ENCODE peak calls at places on chromosomes 4 and X, in nine cellular contexts. I is A549; K is IMR-90; M is GM23248; G is NT2/D1; O is CD8-positive, alpha-beta memory T cell; S is PC-3; P is naive thymus-derived CD4-positive, alpha-beta T cell; X is HepG2. Y is an unnamed sample. For H3K4me1 and H3K9me3, the result is how much of the 10 kb centered on the place peaks cover.

GRCh38 chrX:85561216-85561615 is 181.8 kb upstream of the POF1B start:
- DNase-seq in M (no peak), P (no peak), X (no peak), O (no peak), K (no peak), I (no peak), S (no peak), G (no peak), Y (no peak)

GRCh38 chr4:175947117-175947722 is 118.4 kb upstream of the WDR17 start:
- DNase-seq in G (no peak), S (peak), O (no peak), P (no peak), M (peak), X (peak), I (no peak), K (peak), Y (no peak)

GRCh38 chrX:111200327-111200726 is 70.0 kb downstream of the CAPN6 start:
- DNase-seq in P (no peak), I (no peak), K (no peak), X (no peak), M (no peak), O (no peak), S (no peak), G (no peak), Y (no peak)

GRCh38 chrX:44310227-44310626 is 33.2 kb downstream of the EFHC2 start:
- DNase-seq in K (no peak), P (no peak), O (no peak), X (no peak), S (no peak), I (no peak), M (no peak), G (no peak), Y (peak)

GRCh38 chr4:174217273-174218126 is 66.0 kb downstream of the FBXO8 start:
- DNase-seq in O (no peak), S (no peak), X (no peak), P (no peak), I (no peak), G (no peak), M (peak), K (peak), Y (no peak)

GRCh38 chrX:110213183-110213582 is 104.7 kb downstream of the AMMECR1 start:
- DNase-seq in G (no peak), M (no peak), S (no peak), I (no peak), O (no peak), P (no peak), K (no peak), X (no peak), Y (no peak)

GRCh38 chr4:169009281-169010124 is 552 bp downstream of the CBR4 start:
- DNase-seq in S (peak), O (peak), M (peak), K (peak), I (no peak), G (peak), X (peak), P (peak), Y (peak)

GRCh38 chrX:52420824-52421443 is 52.1 kb downstream of the XAGE2 start:
- DNase-seq in G (no peak), S (no peak), M (peak), I (no peak), X (no peak), K (peak), O (no peak), P (no peak), Y (no peak)

GRCh38 chr4:78565971-78566372 is 14.4 kb downstream of the ANXA3 start:
- DNase-seq in S (peak), X (peak), M (peak), P (no peak), I (peak), O (no peak), G (no peak), K (peak), Y (no peak)

GRCh38 chr4:103375278-103375677 is 177.1 kb upstream of the CENPE start:
- DNase-seq in P (no peak), M (peak), X (no peak), G (no peak), K (peak), S (peak), I (no peak), O (no peak), Y (no peak)

GRCh38 chr4:81913427-81913878 is 441.7 kb upstream of the RASGEF1B start:
- DNase-seq in G (peak), X (peak), M (peak), K (peak), O (peak), S (peak), P (peak), I (peak), Y (peak)

GRCh38 chrX:28757290-28757689 is 170.0 kb downstream of the IL1RAPL1 start:
- DNase-seq in I (no peak), P (no peak), G (no peak), O (no peak), S (no peak), K (no peak), M (no peak), X (no peak), Y (no peak)

GRCh38 chrX:63354484-63354883 is 3.4 kb upstream of the SPIN4 start:
- DNase-seq in I (no peak), G (no peak), M (no peak), S (no peak), O (no peak), P (no peak), X (no peak), K (no peak), Y (no peak)

GRCh38 chrX:69107231-69107739 is 58.0 kb downstream of the PJA1 start:
- DNase-seq in O (no peak), S (peak), P (no peak), G (peak), I (no peak), M (no peak), X (no peak), K (no peak), Y (no peak)

GRCh38 chr4:105936901-105937300 is 41.6 kb downstream of the NPNT start:
- DNase-seq in G (peak), S (no peak), M (no peak), O (no peak), I (no peak), P (no peak), X (no peak), K (no peak), Y (no peak)

GRCh38 chr4:78527103-78527502 is 24.5 kb upstream of the ANXA3 start:
- DNase-seq in P (no peak), G (no peak), I (no peak), O (no peak), S (no peak), X (no peak), M (no peak), K (no peak), Y (no peak)

GRCh38 chr4:172706000-172706399 is 462.6 kb upstream of the GALNT7 start:
- DNase-seq in M (no peak), S (no peak), P (no peak), X (no peak), O (no peak), K (no peak), I (no peak), G (no peak), Y (no peak)

GRCh38 chrX:72060196-72060974 is 71.3 kb downstream of the RTL5 start:
- DNase-seq in P (no peak), K (peak), X (no peak), S (no peak), O (no peak), I (no peak), G (peak), M (peak), Y (no peak)

GRCh38 chr4:147736458-147736857 is 4.6 kb downstream of the ARHGAP10 start:
- DNase-seq in K (peak), M (peak), X (no peak), G (no peak), P (no peak), S (peak), I (peak), O (no peak), Y (no peak)

GRCh38 chr4:189232274-189232673 is 708.4 kb upstream of the FRG1 start:
- DNase-seq in S (no peak), P (no peak), K (peak), M (no peak), G (no peak), O (no peak), I (no peak), X (no peak), Y (no peak)

GRCh38 chr4:20019310-20020015 is 232.2 kb upstream of the SLIT2 start:
- DNase-seq in I (no peak), S (peak), X (no peak), G (no peak), K (peak), P (no peak), M (peak), O (no peak), Y (no peak)

GRCh38 chr4:41927761-41928499 is 7.3 kb upstream of the TMEM33 start:
- DNase-seq in O (no peak), X (peak), M (no peak), K (no peak), S (no peak), I (no peak), G (no peak), P (no peak), Y (no peak)

GRCh38 chr4:39235701-39236100 is 53.4 kb downstream of the WDR19 start:
- DNase-seq in I (no peak), G (no peak), P (no peak), O (no peak), M (no peak), X (no peak), S (no peak), K (no peak), Y (no peak)

GRCh38 chrX:102950908-102951866 is 14.1 kb downstream of the RAB40AL start:
- DNase-seq in X (peak), M (peak), G (peak), K (peak), P (peak), I (peak), S (peak), O (peak), Y (peak)

GRCh38 chrX:103536071-103536470 is 16.8 kb upstream of the RAB40A start:
- DNase-seq in O (no peak), K (no peak), I (no peak), G (no peak), X (no peak), P (no peak), M (no peak), S (no peak), Y (no peak)

GRCh38 chr4:2341911-2342652 is 76.4 kb downstream of the ZFYVE28 start:
- DNase-seq in O (no peak), X (no peak), S (no peak), M (no peak), G (no peak), P (no peak), K (no peak), I (no peak), Y (no peak)

GRCh38 chr4:188417181-188417580 is 277.9 kb downstream of the TRIML1 start:
- DNase-seq in S (peak), I (no peak), P (no peak), O (no peak), G (no peak), K (peak), X (peak), M (no peak), Y (no peak)

GRCh38 chrX:57155171-57155570 is 18.0 kb upstream of the SPIN2A start:
- DNase-seq in P (no peak), X (no peak), G (peak), O (no peak), I (no peak), M (no peak), K (no peak), S (no peak), Y (peak)

GRCh38 chrX:12767856-12768255 is 23.4 kb upstream of the PRPS2 start:
- DNase-seq in G (no peak), P (no peak), M (no peak), X (no peak), O (no peak), S (no peak), I (no peak), K (no peak), Y (no peak)

GRCh38 chr4:25993564-25994185 is 79.7 kb downstream of the SMIM20 start:
- DNase-seq in G (peak), X (peak), I (peak), M (peak), O (no peak), S (peak), K (no peak), P (no peak), Y (peak)

GRCh38 chr4:3059896-3060295 is 14.4 kb downstream of the HTT-AS start:
- DNase-seq in K (no peak), I (no peak), M (no peak), S (no peak), G (no peak), O (no peak), P (no peak), X (no peak), Y (no peak)

GRCh38 chr4:107069049-107069448 is 32.9 kb upstream of the DKK2 start:
- DNase-seq in P (no peak), O (no peak), X (no peak), M (peak), G (no peak), I (no peak), K (peak), S (peak), Y (no peak)

GRCh38 chr4:71732706-71733105 is 51.2 kb downstream of the GC start:
- DNase-seq in I (peak), P (no peak), S (peak), G (no peak), M (peak), O (no peak), X (peak), K (peak), Y (no peak)

GRCh38 chrX:153766871-153767673 is 3.0 kb downstream of the PLXNB3 start:
- DNase-seq in P (no peak), M (no peak), G (no peak), X (no peak), I (no peak), K (no peak), S (no peak), O (no peak), Y (no peak)

GRCh38 chr4:76279462-76279861 is 27.1 kb upstream of the STBD1 start:
- DNase-seq in S (no peak), I (no peak), G (no peak), P (peak), M (no peak), X (no peak), K (no peak), O (no peak), Y (no peak)

GRCh38 chr4:76373919-76374552 is 46.9 kb downstream of the CCDC158 start:
- DNase-seq in P (no peak), I (no peak), G (no peak), K (no peak), O (no peak), M (peak), X (no peak), S (peak), Y (no peak)

GRCh38 chr4:152961752-152962117 is 25.6 kb downstream of the FHDC1 start:
- DNase-seq in K (peak), S (no peak), G (no peak), P (no peak), M (no peak), X (no peak), I (no peak), O (no peak), Y (no peak)

GRCh38 chrX:20412871-20413486 is 146.3 kb upstream of the RPS6KA3 start:
- DNase-seq in M (no peak), S (no peak), I (no peak), G (no peak), P (peak), O (peak), X (no peak), K (no peak), Y (peak)

DNA sequence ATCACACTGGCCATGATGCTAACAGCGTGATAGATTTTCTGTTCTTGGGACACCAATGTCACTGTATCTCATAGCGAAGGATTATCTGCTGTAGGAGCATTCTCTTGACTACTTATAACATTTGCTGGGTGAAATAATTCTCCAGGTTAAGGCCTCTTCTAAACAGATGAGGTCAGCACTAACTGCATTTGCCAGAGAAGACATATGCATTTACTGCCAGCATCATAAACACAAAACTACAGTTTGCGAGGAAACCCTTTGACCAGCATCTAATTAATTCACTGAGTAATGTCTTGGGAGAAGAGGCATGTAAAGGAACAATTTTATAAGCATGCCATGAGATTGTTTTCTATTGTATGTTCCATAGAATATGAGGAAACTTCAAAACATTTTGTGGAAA is 13.9 kb downstream of the TBC1D1 start:
- DNase-seq in K (no peak), G (no peak), P (no peak), I (no peak), M (no peak), X (no peak), S (no peak), O (no peak), Y (no peak)
- H3K4me1 ChIP-seq in K (under half), G (under half), P (under half), I (under half), M (under half), X (under half), S (under half), O (under half), Y (under half)

DNA sequence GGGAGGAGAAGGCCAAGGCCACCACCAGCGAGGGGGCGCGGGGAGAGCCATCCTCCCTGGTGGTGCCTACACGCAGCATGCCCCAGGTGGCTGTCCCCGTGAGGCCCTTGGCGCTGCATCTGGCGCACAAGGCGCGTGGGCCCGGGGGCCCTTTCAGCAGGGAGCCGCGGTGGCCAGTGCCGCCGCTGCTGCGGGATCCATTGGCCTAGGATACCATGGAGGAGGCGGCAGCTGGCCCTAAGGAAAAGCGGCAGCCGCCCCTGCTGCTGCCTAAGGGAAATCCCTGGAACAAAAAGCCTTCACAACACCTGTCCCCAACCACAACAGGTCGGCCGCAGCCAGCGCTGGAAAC is 1059.6 kb downstream of the TECRL start:
- DNase-seq in K (no peak), M (no peak), O (no peak), G (no peak), P (no peak), X (no peak), S (no peak), I (no peak), Y (no peak)
- H3K9me3 ChIP-seq in K (under half), M (under half), O (under half), G (under half), P (under half), X (half or more), S (under half), I (under half), Y (under half)

GRCh38 chr4:7073526-7074390 is 5.9 kb upstream of the GRPEL1 start:
- DNase-seq in G (peak), P (no peak), X (peak), K (peak), O (no peak), I (peak), M (peak), S (peak), Y (peak)

GRCh38 chr4:7068883-7069282 is 1.0 kb upstream of the GRPEL1 start:
- DNase-seq in K (no peak), G (peak), I (no peak), M (peak), O (no peak), X (no peak), S (peak), P (no peak), Y (no peak)

GRCh38 chr4:7073059-7073458 is 5.2 kb upstream of the GRPEL1 start:
- DNase-seq in G (no peak), X (no peak), P (no peak), M (no peak), K (no peak), S (no peak), O (no peak), I (no peak), Y (no peak)

GRCh38 chr4:7068279-7068842 is 497 bp upstream of the GRPEL1 start:
- DNase-seq in S (no peak), O (no peak), I (no peak), P (no peak), G (no peak), X (no peak), K (no peak), M (no peak), Y (no peak)

GRCh38 chr4:7070729-7071511 is 3.1 kb upstream of the GRPEL1 start:
- DNase-seq in M (peak), P (peak), O (peak), K (peak), X (peak), I (peak), S (peak), G (peak), Y (peak)
- H3K4me1 ChIP-seq in M (under half), P (under half), O (under half), K (under half), X (half or more), I (under half), S (under half), G (under half), Y (under half)

GRCh38 chrX:40845331-40845911 is 110.1 kb upstream of the MED14 start:
- DNase-seq in P (no peak), O (no peak), G (peak), X (peak), K (peak), M (peak), I (no peak), S (peak), Y (peak)

GRCh38 chrX:40844476-40844875 is 109.1 kb upstream of the MED14 start:
- DNase-seq in G (no peak), X (no peak), P (no peak), S (no peak), K (peak), I (no peak), O (no peak), M (peak), Y (no peak)

GRCh38 chrX:40843643-40844042 is 108.3 kb upstream of the MED14 start:
- DNase-seq in I (no peak), O (no peak), S (peak), X (no peak), K (no peak), P (no peak), G (no peak), M (no peak), Y (no peak)
- H3K9me3 ChIP-seq in I (under half), O (under half), S (under half), X (under half), K (under half), P (under half), G (under half), M (under half), Y (under half)

GRCh38 chr4:10090467-10091250 is 25.9 kb downstream of the WDR1 start:
- DNase-seq in O (no peak), K (no peak), S (no peak), P (no peak), G (no peak), M (no peak), I (no peak), X (no peak), Y (peak)
- H3K4me1 ChIP-seq in O (under half), K (under half), S (under half), P (under half), G (under half), M (under half), I (under half), X (under half), Y (half or more)

Y was measured in mucosa of descending colon.